ENCODE peak calls at places on chromosomes 2 and 18, in seven cellular contexts. One of them, this sample, is unnamed.

GRCh38 chr2:53829252-53829651 is 30.5 kb downstream of the GPR75 start:
- DNase-seq in RWPE1: no peak
- DNase-seq in SIG-M5: no peak
- DNase-seq in stimulated activated CD4-positive, alpha-beta T cell treated with anti-CD3 and anti-CD28 coated beads, Interleukin-4, amount 100 ng/mL, for 48 hours: no peak
- DNase-seq in activated T-cell treated with anti-CD3 and anti-CD28 coated beads for 1 hour: no peak
- DNase-seq in left colon: no peak
- DNase-seq in body of pancreas: no peak
- DNase-seq in this sample: no peak

GRCh38 chr2:85605406-85606115 is 3.1 kb upstream of the TMEM150A start:
- DNase-seq in RWPE1: no peak
- DNase-seq in SIG-M5: no peak
- DNase-seq in stimulated activated CD4-positive, alpha-beta T cell treated with anti-CD3 and anti-CD28 coated beads, Interleukin-4, amount 100 ng/mL, for 48 hours: no peak
- DNase-seq in activated T-cell treated with anti-CD3 and anti-CD28 coated beads for 1 hour: no peak
- DNase-seq in left colon: peak
- DNase-seq in body of pancreas: no peak
- DNase-seq in this sample: no peak

GRCh38 chr2:121075006-121075545 is 209.9 kb downstream of the TFCP2L1 start:
- DNase-seq in RWPE1: peak
- DNase-seq in SIG-M5: no peak
- DNase-seq in stimulated activated CD4-positive, alpha-beta T cell treated with anti-CD3 and anti-CD28 coated beads, Interleukin-4, amount 100 ng/mL, for 48 hours: peak
- DNase-seq in activated T-cell treated with anti-CD3 and anti-CD28 coated beads for 1 hour: no peak
- DNase-seq in left colon: no peak
- DNase-seq in body of pancreas: peak
- DNase-seq in this sample: peak

GRCh38 chr2:64654993-64655666 is 1.4 kb upstream of the SERTAD2 start:
- DNase-seq in RWPE1: no peak
- DNase-seq in SIG-M5: no peak
- DNase-seq in stimulated activated CD4-positive, alpha-beta T cell treated with anti-CD3 and anti-CD28 coated beads, Interleukin-4, amount 100 ng/mL, for 48 hours: no peak
- DNase-seq in activated T-cell treated with anti-CD3 and anti-CD28 coated beads for 1 hour: no peak
- DNase-seq in left colon: no peak
- DNase-seq in body of pancreas: peak
- DNase-seq in this sample: no peak

GRCh38 chr2:72809095-72809494 is 16.7 kb downstream of the EXOC6B start:
- DNase-seq in RWPE1: no peak
- DNase-seq in SIG-M5: no peak
- DNase-seq in stimulated activated CD4-positive, alpha-beta T cell treated with anti-CD3 and anti-CD28 coated beads, Interleukin-4, amount 100 ng/mL, for 48 hours: no peak
- DNase-seq in activated T-cell treated with anti-CD3 and anti-CD28 coated beads for 1 hour: no peak
- DNase-seq in left colon: no peak
- DNase-seq in body of pancreas: no peak
- DNase-seq in this sample: no peak

GRCh38 chr2:6657872-6658271 is 207.8 kb downstream of the CMPK2 start:
- DNase-seq in RWPE1: no peak
- DNase-seq in SIG-M5: no peak
- DNase-seq in stimulated activated CD4-positive, alpha-beta T cell treated with anti-CD3 and anti-CD28 coated beads, Interleukin-4, amount 100 ng/mL, for 48 hours: no peak
- DNase-seq in activated T-cell treated with anti-CD3 and anti-CD28 coated beads for 1 hour: no peak
- DNase-seq in left colon: no peak
- DNase-seq in body of pancreas: no peak
- DNase-seq in this sample: no peak

GRCh38 chr2:120240901-120241429 is 11.7 kb upstream of the RALB start:
- DNase-seq in RWPE1: no peak
- DNase-seq in SIG-M5: no peak
- DNase-seq in stimulated activated CD4-positive, alpha-beta T cell treated with anti-CD3 and anti-CD28 coated beads, Interleukin-4, amount 100 ng/mL, for 48 hours: no peak
- DNase-seq in activated T-cell treated with anti-CD3 and anti-CD28 coated beads for 1 hour: no peak
- DNase-seq in left colon: no peak
- DNase-seq in body of pancreas: no peak
- DNase-seq in this sample: no peak

GRCh38 chr18:3218817-3219216 is 951 bp downstream of the MYOM1 start:
- DNase-seq in RWPE1: no peak
- DNase-seq in SIG-M5: no peak
- DNase-seq in stimulated activated CD4-positive, alpha-beta T cell treated with anti-CD3 and anti-CD28 coated beads, Interleukin-4, amount 100 ng/mL, for 48 hours: no peak
- DNase-seq in activated T-cell treated with anti-CD3 and anti-CD28 coated beads for 1 hour: no peak
- DNase-seq in left colon: no peak
- DNase-seq in body of pancreas: peak
- DNase-seq in this sample: no peak

GRCh38 chr2:235719146-235719942 is 225.5 kb downstream of the AGAP1 start:
- DNase-seq in RWPE1: no peak
- DNase-seq in SIG-M5: no peak
- DNase-seq in stimulated activated CD4-positive, alpha-beta T cell treated with anti-CD3 and anti-CD28 coated beads, Interleukin-4, amount 100 ng/mL, for 48 hours: no peak
- DNase-seq in activated T-cell treated with anti-CD3 and anti-CD28 coated beads for 1 hour: no peak
- DNase-seq in left colon: no peak
- DNase-seq in body of pancreas: no peak
- DNase-seq in this sample: no peak

GRCh38 chr2:193518061-193518817 is 1323.5 kb upstream of the TMEFF2 start:
- DNase-seq in RWPE1: peak
- DNase-seq in SIG-M5: no peak
- DNase-seq in stimulated activated CD4-positive, alpha-beta T cell treated with anti-CD3 and anti-CD28 coated beads, Interleukin-4, amount 100 ng/mL, for 48 hours: no peak
- DNase-seq in activated T-cell treated with anti-CD3 and anti-CD28 coated beads for 1 hour: no peak
- DNase-seq in left colon: no peak
- DNase-seq in body of pancreas: no peak
- DNase-seq in this sample: no peak

GRCh38 chr2:42568431-42569115 is at the start of gene MTA3:
- DNase-seq in RWPE1: peak
- DNase-seq in SIG-M5: no peak
- DNase-seq in stimulated activated CD4-positive, alpha-beta T cell treated with anti-CD3 and anti-CD28 coated beads, Interleukin-4, amount 100 ng/mL, for 48 hours: peak
- DNase-seq in activated T-cell treated with anti-CD3 and anti-CD28 coated beads for 1 hour: peak
- DNase-seq in left colon: peak
- DNase-seq in body of pancreas: peak
- DNase-seq in this sample: peak

GRCh38 chr2:172404824-172405223 is 22.6 kb upstream of the ITGA6 start:
- DNase-seq in RWPE1: peak
- DNase-seq in SIG-M5: no peak
- DNase-seq in stimulated activated CD4-positive, alpha-beta T cell treated with anti-CD3 and anti-CD28 coated beads, Interleukin-4, amount 100 ng/mL, for 48 hours: no peak
- DNase-seq in activated T-cell treated with anti-CD3 and anti-CD28 coated beads for 1 hour: no peak
- DNase-seq in left colon: no peak
- DNase-seq in body of pancreas: no peak
- DNase-seq in this sample: no peak

GRCh38 chr2:27753744-27754588 is 17.6 kb upstream of the MRPL33 start:
- DNase-seq in RWPE1: peak
- DNase-seq in SIG-M5: no peak
- DNase-seq in stimulated activated CD4-positive, alpha-beta T cell treated with anti-CD3 and anti-CD28 coated beads, Interleukin-4, amount 100 ng/mL, for 48 hours: peak
- DNase-seq in activated T-cell treated with anti-CD3 and anti-CD28 coated beads for 1 hour: peak
- DNase-seq in left colon: peak
- DNase-seq in body of pancreas: peak
- DNase-seq in this sample: peak

GRCh38 chr2:200089040-200089755 is 133.8 kb downstream of the MAIP1 start:
- DNase-seq in RWPE1: no peak
- DNase-seq in SIG-M5: no peak
- DNase-seq in stimulated activated CD4-positive, alpha-beta T cell treated with anti-CD3 and anti-CD28 coated beads, Interleukin-4, amount 100 ng/mL, for 48 hours: no peak
- DNase-seq in activated T-cell treated with anti-CD3 and anti-CD28 coated beads for 1 hour: no peak
- DNase-seq in left colon: no peak
- DNase-seq in body of pancreas: no peak
- DNase-seq in this sample: no peak

GRCh38 chr2:179226203-179226960 is 38.2 kb downstream of the SESTD1 start:
- DNase-seq in RWPE1: no peak
- DNase-seq in SIG-M5: no peak
- DNase-seq in stimulated activated CD4-positive, alpha-beta T cell treated with anti-CD3 and anti-CD28 coated beads, Interleukin-4, amount 100 ng/mL, for 48 hours: no peak
- DNase-seq in activated T-cell treated with anti-CD3 and anti-CD28 coated beads for 1 hour: no peak
- DNase-seq in left colon: no peak
- DNase-seq in body of pancreas: peak
- DNase-seq in this sample: no peak

GRCh38 chr2:213275265-213275664 is 9.0 kb upstream of the SPAG16 start:
- DNase-seq in RWPE1: no peak
- DNase-seq in SIG-M5: no peak
- DNase-seq in stimulated activated CD4-positive, alpha-beta T cell treated with anti-CD3 and anti-CD28 coated beads, Interleukin-4, amount 100 ng/mL, for 48 hours: no peak
- DNase-seq in activated T-cell treated with anti-CD3 and anti-CD28 coated beads for 1 hour: no peak
- DNase-seq in left colon: no peak
- DNase-seq in body of pancreas: no peak
- DNase-seq in this sample: no peak

GRCh38 chr18:55879331-55879730 is 291.3 kb upstream of the TCF4 start:
- DNase-seq in RWPE1: no peak
- DNase-seq in SIG-M5: no peak
- DNase-seq in stimulated activated CD4-positive, alpha-beta T cell treated with anti-CD3 and anti-CD28 coated beads, Interleukin-4, amount 100 ng/mL, for 48 hours: no peak
- DNase-seq in activated T-cell treated with anti-CD3 and anti-CD28 coated beads for 1 hour: no peak
- DNase-seq in left colon: no peak
- DNase-seq in body of pancreas: no peak
- DNase-seq in this sample: no peak

GRCh38 chr18:12334280-12335262 is 26.5 kb downstream of the TUBB6 start:
- DNase-seq in RWPE1: no peak
- DNase-seq in SIG-M5: no peak
- DNase-seq in stimulated activated CD4-positive, alpha-beta T cell treated with anti-CD3 and anti-CD28 coated beads, Interleukin-4, amount 100 ng/mL, for 48 hours: no peak
- DNase-seq in activated T-cell treated with anti-CD3 and anti-CD28 coated beads for 1 hour: no peak
- DNase-seq in left colon: no peak
- DNase-seq in body of pancreas: peak
- DNase-seq in this sample: no peak

GRCh38 chr2:15348028-15348427 is 213.1 kb downstream of the NBAS start:
- DNase-seq in RWPE1: no peak
- DNase-seq in SIG-M5: no peak
- DNase-seq in stimulated activated CD4-positive, alpha-beta T cell treated with anti-CD3 and anti-CD28 coated beads, Interleukin-4, amount 100 ng/mL, for 48 hours: no peak
- DNase-seq in activated T-cell treated with anti-CD3 and anti-CD28 coated beads for 1 hour: no peak
- DNase-seq in left colon: no peak
- DNase-seq in body of pancreas: no peak
- DNase-seq in this sample: no peak

GRCh38 chr2:113965644-113966043 is 75.8 kb downstream of the ACTR3 start:
- DNase-seq in RWPE1: no peak
- DNase-seq in SIG-M5: no peak
- DNase-seq in stimulated activated CD4-positive, alpha-beta T cell treated with anti-CD3 and anti-CD28 coated beads, Interleukin-4, amount 100 ng/mL, for 48 hours: no peak
- DNase-seq in activated T-cell treated with anti-CD3 and anti-CD28 coated beads for 1 hour: no peak
- DNase-seq in left colon: peak
- DNase-seq in body of pancreas: peak
- DNase-seq in this sample: no peak

This sample was measured in stomach.